ENCODE peak calls at places on chromosomes 16 and 17, in seven cellular contexts. One of them, this sample, is unnamed.

GRCh38 chr16:11094075-11094593 is 149.8 kb downstream of the CLEC16A start:
- DNase-seq in CD8-positive, alpha-beta memory T cell: no peak
- DNase-seq in non-pigmented ciliary epithelial cell: no peak
- DNase-seq in midbrain: no peak
- DNase-seq in NCI-H1930: no peak
- DNase-seq in ELR: peak; percentile 68
- DNase-seq in left ventricle myocardium inferior: no peak
- DNase-seq in this sample: peak; percentile 80

GRCh38 chr17:8150194-8151119 is 1.7 kb downstream of the PER1 start:
- DNase-seq in CD8-positive, alpha-beta memory T cell: no peak
- DNase-seq in non-pigmented ciliary epithelial cell: no peak
- DNase-seq in midbrain: no peak
- DNase-seq in NCI-H1930: no peak
- DNase-seq in ELR: no peak
- DNase-seq in left ventricle myocardium inferior: no peak
- DNase-seq in this sample: no peak

GRCh38 chr17:44363613-44364159 is at the start of gene FAM171A2:
- DNase-seq in CD8-positive, alpha-beta memory T cell: peak; percentile 63
- DNase-seq in non-pigmented ciliary epithelial cell: no peak
- DNase-seq in midbrain: peak; percentile 64
- DNase-seq in NCI-H1930: peak; percentile 37
- DNase-seq in ELR: peak; percentile 76
- DNase-seq in left ventricle myocardium inferior: peak; percentile 60
- DNase-seq in this sample: no peak

GRCh38 chr16:29192329-29193247 is 207.7 kb downstream of the LAT start:
- DNase-seq in CD8-positive, alpha-beta memory T cell: no peak
- DNase-seq in non-pigmented ciliary epithelial cell: no peak
- DNase-seq in midbrain: no peak
- DNase-seq in NCI-H1930: no peak
- DNase-seq in ELR: no peak
- DNase-seq in left ventricle myocardium inferior: no peak
- DNase-seq in this sample: no peak

GRCh38 chr17:57892820-57893595 is 43.2 kb upstream of the MRPS23 start:
- DNase-seq in CD8-positive, alpha-beta memory T cell: no peak
- DNase-seq in non-pigmented ciliary epithelial cell: peak; percentile 89
- DNase-seq in midbrain: peak; percentile 90
- DNase-seq in NCI-H1930: no peak
- DNase-seq in ELR: peak; percentile 99
- DNase-seq in left ventricle myocardium inferior: peak; percentile 91
- DNase-seq in this sample: peak; percentile 98

GRCh38 chr16:84093879-84094270 is 22.9 kb downstream of the MBTPS1 start:
- DNase-seq in CD8-positive, alpha-beta memory T cell: no peak
- DNase-seq in non-pigmented ciliary epithelial cell: no peak
- DNase-seq in midbrain: no peak
- DNase-seq in NCI-H1930: no peak
- DNase-seq in ELR: no peak
- DNase-seq in left ventricle myocardium inferior: no peak
- DNase-seq in this sample: no peak

GRCh38 chr16:67490330-67491096 is 7.2 kb upstream of the AGRP start:
- DNase-seq in CD8-positive, alpha-beta memory T cell: no peak
- DNase-seq in non-pigmented ciliary epithelial cell: no peak
- DNase-seq in midbrain: no peak
- DNase-seq in NCI-H1930: no peak
- DNase-seq in ELR: peak; percentile 58
- DNase-seq in left ventricle myocardium inferior: no peak
- DNase-seq in this sample: peak; percentile 53

GRCh38 chr17:80860101-80860671 is 131.5 kb upstream of the CHMP6 start:
- DNase-seq in CD8-positive, alpha-beta memory T cell: no peak
- DNase-seq in non-pigmented ciliary epithelial cell: no peak
- DNase-seq in midbrain: no peak
- DNase-seq in NCI-H1930: no peak
- DNase-seq in ELR: no peak
- DNase-seq in left ventricle myocardium inferior: no peak
- DNase-seq in this sample: no peak

GRCh38 chr17:81705518-81706231 is 2.5 kb downstream of the MRPL12 start:
- DNase-seq in CD8-positive, alpha-beta memory T cell: no peak
- DNase-seq in non-pigmented ciliary epithelial cell: no peak
- DNase-seq in midbrain: no peak
- DNase-seq in NCI-H1930: no peak
- DNase-seq in ELR: no peak
- DNase-seq in left ventricle myocardium inferior: no peak
- DNase-seq in this sample: no peak

GRCh38 chr16:4859900-4860255 is 12.6 kb downstream of the UBN1 start:
- DNase-seq in CD8-positive, alpha-beta memory T cell: no peak
- DNase-seq in non-pigmented ciliary epithelial cell: no peak
- DNase-seq in midbrain: no peak
- DNase-seq in NCI-H1930: no peak
- DNase-seq in ELR: peak; percentile 76
- DNase-seq in left ventricle myocardium inferior: no peak
- DNase-seq in this sample: no peak

GRCh38 chr17:77498875-77499698 is 358.3 kb downstream of the SEC14L1 start:
- DNase-seq in CD8-positive, alpha-beta memory T cell: no peak
- DNase-seq in non-pigmented ciliary epithelial cell: no peak
- DNase-seq in midbrain: no peak
- DNase-seq in NCI-H1930: no peak
- DNase-seq in ELR: no peak
- DNase-seq in left ventricle myocardium inferior: no peak
- DNase-seq in this sample: no peak

GRCh38 chr17:83183150-83183820 is 103.9 kb downstream of the METRNL start:
- DNase-seq in CD8-positive, alpha-beta memory T cell: no peak
- DNase-seq in non-pigmented ciliary epithelial cell: no peak
- DNase-seq in midbrain: no peak
- DNase-seq in NCI-H1930: no peak
- DNase-seq in ELR: no peak
- DNase-seq in left ventricle myocardium inferior: no peak
- DNase-seq in this sample: no peak

GRCh38 chr17:1087381-1088241 is 90.7 kb downstream of the TIMM22 start:
- DNase-seq in CD8-positive, alpha-beta memory T cell: no peak
- DNase-seq in non-pigmented ciliary epithelial cell: no peak
- DNase-seq in midbrain: peak; percentile 62
- DNase-seq in NCI-H1930: peak; percentile 51
- DNase-seq in ELR: peak; percentile 30
- DNase-seq in left ventricle myocardium inferior: peak; percentile 70
- DNase-seq in this sample: peak; percentile 42

GRCh38 chr17:60421273-60422161 is 772 bp upstream of the CHCT1 start:
- DNase-seq in CD8-positive, alpha-beta memory T cell: peak; percentile 56
- DNase-seq in non-pigmented ciliary epithelial cell: no peak
- DNase-seq in midbrain: peak; percentile 46
- DNase-seq in NCI-H1930: peak; percentile 68
- DNase-seq in ELR: peak; percentile 78
- DNase-seq in left ventricle myocardium inferior: peak; percentile 68
- DNase-seq in this sample: peak; percentile 25

GRCh38 chr16:69693916-69694315 is 32.4 kb downstream of the NQO1 start:
- DNase-seq in CD8-positive, alpha-beta memory T cell: no peak
- DNase-seq in non-pigmented ciliary epithelial cell: no peak
- DNase-seq in midbrain: no peak
- DNase-seq in NCI-H1930: no peak
- DNase-seq in ELR: no peak
- DNase-seq in left ventricle myocardium inferior: no peak
- DNase-seq in this sample: peak; percentile 96

GRCh38 chr17:78170692-78171590 is 2.6 kb downstream of the SYNGR2 start:
- DNase-seq in CD8-positive, alpha-beta memory T cell: no peak
- DNase-seq in non-pigmented ciliary epithelial cell: no peak
- DNase-seq in midbrain: no peak
- DNase-seq in NCI-H1930: no peak
- DNase-seq in ELR: no peak
- DNase-seq in left ventricle myocardium inferior: no peak
- DNase-seq in this sample: no peak

GRCh38 chr16:77961811-77962210 is 60.5 kb upstream of the CLEC3A start:
- DNase-seq in CD8-positive, alpha-beta memory T cell: no peak
- DNase-seq in non-pigmented ciliary epithelial cell: no peak
- DNase-seq in midbrain: no peak
- DNase-seq in NCI-H1930: no peak
- DNase-seq in ELR: peak; percentile 15
- DNase-seq in left ventricle myocardium inferior: no peak
- DNase-seq in this sample: no peak

GRCh38 chr16:48408688-48409087 is 23.5 kb upstream of the SIAH1 start:
- DNase-seq in CD8-positive, alpha-beta memory T cell: no peak
- DNase-seq in non-pigmented ciliary epithelial cell: peak; percentile 67
- DNase-seq in midbrain: no peak
- DNase-seq in NCI-H1930: no peak
- DNase-seq in ELR: peak; percentile 29
- DNase-seq in left ventricle myocardium inferior: peak; percentile 31
- DNase-seq in this sample: peak; percentile 89

GRCh38 chr16:23105309-23105708 is 43.9 kb downstream of the USP31 start:
- DNase-seq in CD8-positive, alpha-beta memory T cell: no peak
- DNase-seq in non-pigmented ciliary epithelial cell: no peak
- DNase-seq in midbrain: no peak
- DNase-seq in NCI-H1930: no peak
- DNase-seq in ELR: no peak
- DNase-seq in left ventricle myocardium inferior: no peak
- DNase-seq in this sample: no peak

GRCh38 chr16:87331241-87331801 is 14.1 kb upstream of the C16orf95 start:
- DNase-seq in CD8-positive, alpha-beta memory T cell: no peak
- DNase-seq in non-pigmented ciliary epithelial cell: no peak
- DNase-seq in midbrain: no peak
- DNase-seq in NCI-H1930: no peak
- DNase-seq in ELR: no peak
- DNase-seq in left ventricle myocardium inferior: no peak
- DNase-seq in this sample: no peak

GRCh38 chr16:70481929-70482536 is 27.6 kb downstream of the FCSK start:
- DNase-seq in CD8-positive, alpha-beta memory T cell: no peak
- DNase-seq in non-pigmented ciliary epithelial cell: no peak
- DNase-seq in midbrain: no peak
- DNase-seq in NCI-H1930: no peak
- DNase-seq in ELR: peak; percentile 68
- DNase-seq in left ventricle myocardium inferior: no peak
- DNase-seq in this sample: no peak

GRCh38 chr16:82991435-82991834 is 364.7 kb downstream of the CDH13 start:
- DNase-seq in CD8-positive, alpha-beta memory T cell: no peak
- DNase-seq in non-pigmented ciliary epithelial cell: no peak
- DNase-seq in midbrain: no peak
- DNase-seq in NCI-H1930: no peak
- DNase-seq in ELR: no peak
- DNase-seq in left ventricle myocardium inferior: no peak
- DNase-seq in this sample: no peak

GRCh38 chr16:1788708-1789100 is 4.8 kb downstream of the IGFALS start:
- DNase-seq in CD8-positive, alpha-beta memory T cell: no peak
- DNase-seq in non-pigmented ciliary epithelial cell: no peak
- DNase-seq in midbrain: no peak
- DNase-seq in NCI-H1930: no peak
- DNase-seq in ELR: no peak
- DNase-seq in left ventricle myocardium inferior: no peak
- DNase-seq in this sample: no peak

GRCh38 chr17:72244494-72244893 is 123.7 kb downstream of the SOX9 start:
- DNase-seq in CD8-positive, alpha-beta memory T cell: no peak
- DNase-seq in non-pigmented ciliary epithelial cell: no peak
- DNase-seq in midbrain: no peak
- DNase-seq in NCI-H1930: no peak
- DNase-seq in ELR: peak; percentile 59
- DNase-seq in left ventricle myocardium inferior: no peak
- DNase-seq in this sample: peak; percentile 3

GRCh38 chr16:24931091-24931490 is 84.1 kb downstream of the ARHGAP17 start:
- DNase-seq in CD8-positive, alpha-beta memory T cell: no peak
- DNase-seq in non-pigmented ciliary epithelial cell: no peak
- DNase-seq in midbrain: no peak
- DNase-seq in NCI-H1930: no peak
- DNase-seq in ELR: no peak
- DNase-seq in left ventricle myocardium inferior: no peak
- DNase-seq in this sample: no peak

GRCh38 chr17:32917842-32918241 is 10.1 kb upstream of the TMEM98 start:
- DNase-seq in CD8-positive, alpha-beta memory T cell: no peak
- DNase-seq in non-pigmented ciliary epithelial cell: no peak
- DNase-seq in midbrain: no peak
- DNase-seq in NCI-H1930: no peak
- DNase-seq in ELR: no peak
- DNase-seq in left ventricle myocardium inferior: no peak
- DNase-seq in this sample: no peak

This sample was measured in amniotic epithelial cell.